ENCODE peak calls at places on chromosomes 4 and X, in five cellular contexts. One of them, this sample, is unnamed.

GRCh38 chr4:177511611-177512010 is 69.4 kb upstream of the AGA start:
- DNase-seq in CD8-positive, alpha-beta T cell: no peak
- DNase-seq in uterus: no peak
- DNase-seq in upper lobe of right lung: no peak
- DNase-seq in neural progenitor cell: no peak
- DNase-seq in this sample: no peak

GRCh38 chr4:143633833-143634232 is 66.6 kb downstream of the FREM3 start:
- DNase-seq in CD8-positive, alpha-beta T cell: no peak
- DNase-seq in uterus: no peak
- DNase-seq in upper lobe of right lung: no peak
- DNase-seq in neural progenitor cell: no peak
- DNase-seq in this sample: no peak

GRCh38 chr4:87506974-87507701 is 22.0 kb downstream of the SPARCL1 start:
- DNase-seq in CD8-positive, alpha-beta T cell: no peak
- DNase-seq in uterus: no peak
- DNase-seq in upper lobe of right lung: no peak
- DNase-seq in neural progenitor cell: no peak
- DNase-seq in this sample: no peak

GRCh38 chrX:15761564-15762191 is 23.6 kb downstream of the CA5B start:
- DNase-seq in CD8-positive, alpha-beta T cell: no peak
- DNase-seq in uterus: no peak
- DNase-seq in upper lobe of right lung: no peak
- DNase-seq in neural progenitor cell: peak
- DNase-seq in this sample: no peak

GRCh38 chrX:41407816-41408215 is 39.3 kb upstream of the NYX start:
- DNase-seq in CD8-positive, alpha-beta T cell: no peak
- DNase-seq in uterus: no peak
- DNase-seq in upper lobe of right lung: no peak
- DNase-seq in neural progenitor cell: no peak
- DNase-seq in this sample: no peak

GRCh38 chr4:151227731-151228130 is 49.2 kb upstream of the PRSS48 start:
- DNase-seq in CD8-positive, alpha-beta T cell: no peak
- DNase-seq in uterus: peak
- DNase-seq in upper lobe of right lung: no peak
- DNase-seq in neural progenitor cell: no peak
- DNase-seq in this sample: no peak

GRCh38 chrX:36961590-36961989 is 46.6 kb upstream of the FAM47C start:
- DNase-seq in CD8-positive, alpha-beta T cell: no peak
- DNase-seq in uterus: no peak
- DNase-seq in upper lobe of right lung: no peak
- DNase-seq in neural progenitor cell: peak
- DNase-seq in this sample: no peak

GRCh38 chr4:61443813-61444510 is 243.8 kb downstream of the ADGRL3 start:
- DNase-seq in CD8-positive, alpha-beta T cell: no peak
- DNase-seq in uterus: no peak
- DNase-seq in upper lobe of right lung: no peak
- DNase-seq in neural progenitor cell: no peak
- DNase-seq in this sample: no peak

GRCh38 chr4:26899991-26900390 is 39.4 kb downstream of the STIM2 start:
- DNase-seq in CD8-positive, alpha-beta T cell: no peak
- DNase-seq in uterus: no peak
- DNase-seq in upper lobe of right lung: no peak
- DNase-seq in neural progenitor cell: no peak
- DNase-seq in this sample: no peak

GRCh38 chrX:24149346-24150050 is at the start of gene ZFX:
- DNase-seq in CD8-positive, alpha-beta T cell: peak
- DNase-seq in uterus: peak
- DNase-seq in upper lobe of right lung: peak
- DNase-seq in neural progenitor cell: peak
- DNase-seq in this sample: peak

GRCh38 chrX:1673337-1673736 is 58.5 kb downstream of the ASMT start:
- DNase-seq in CD8-positive, alpha-beta T cell: no peak
- DNase-seq in uterus: no peak
- DNase-seq in upper lobe of right lung: peak
- DNase-seq in neural progenitor cell: peak
- DNase-seq in this sample: no peak

GRCh38 chr4:30837131-30837539 is 117.0 kb downstream of the PCDH7 start:
- DNase-seq in CD8-positive, alpha-beta T cell: no peak
- DNase-seq in uterus: no peak
- DNase-seq in upper lobe of right lung: no peak
- DNase-seq in neural progenitor cell: peak
- DNase-seq in this sample: no peak

GRCh38 chr4:26263165-26263564 is 57.6 kb upstream of the RBPJ start:
- DNase-seq in CD8-positive, alpha-beta T cell: no peak
- DNase-seq in uterus: no peak
- DNase-seq in upper lobe of right lung: no peak
- DNase-seq in neural progenitor cell: no peak
- DNase-seq in this sample: no peak

GRCh38 chr4:113810906-113811305 is 49.4 kb upstream of the CAMK2D start:
- DNase-seq in CD8-positive, alpha-beta T cell: no peak
- DNase-seq in uterus: no peak
- DNase-seq in upper lobe of right lung: no peak
- DNase-seq in neural progenitor cell: no peak
- DNase-seq in this sample: no peak

GRCh38 chrX:13937370-13938052 is 92.2 kb downstream of the GEMIN8 start:
- DNase-seq in CD8-positive, alpha-beta T cell: no peak
- DNase-seq in uterus: no peak
- DNase-seq in upper lobe of right lung: no peak
- DNase-seq in neural progenitor cell: peak
- DNase-seq in this sample: no peak

GRCh38 chr4:81214518-81215218 is 354 bp downstream of the PRKG2 start:
- DNase-seq in CD8-positive, alpha-beta T cell: no peak
- DNase-seq in uterus: no peak
- DNase-seq in upper lobe of right lung: peak
- DNase-seq in neural progenitor cell: peak
- DNase-seq in this sample: peak

GRCh38 chr4:157270108-157270507 is 49.6 kb downstream of the GRIA2 start:
- DNase-seq in CD8-positive, alpha-beta T cell: no peak
- DNase-seq in uterus: no peak
- DNase-seq in upper lobe of right lung: no peak
- DNase-seq in neural progenitor cell: no peak
- DNase-seq in this sample: no peak

GRCh38 chrX:119429471-119429870 is 30.3 kb downstream of the SLC25A43 start:
- DNase-seq in CD8-positive, alpha-beta T cell: no peak
- DNase-seq in uterus: no peak
- DNase-seq in upper lobe of right lung: no peak
- DNase-seq in neural progenitor cell: no peak
- DNase-seq in this sample: no peak

GRCh38 chrX:11678174-11678573 is 12.5 kb upstream of the ARHGAP6 start:
- DNase-seq in CD8-positive, alpha-beta T cell: no peak
- DNase-seq in uterus: peak
- DNase-seq in upper lobe of right lung: no peak
- DNase-seq in neural progenitor cell: no peak
- DNase-seq in this sample: no peak

GRCh38 chr4:1192091-1192492 is 19.7 kb upstream of the SPON2 start:
- DNase-seq in CD8-positive, alpha-beta T cell: no peak
- DNase-seq in uterus: peak
- DNase-seq in upper lobe of right lung: peak
- DNase-seq in neural progenitor cell: no peak
- DNase-seq in this sample: peak

GRCh38 chrX:41857670-41858069 is 65.7 kb downstream of the CASK start:
- DNase-seq in CD8-positive, alpha-beta T cell: no peak
- DNase-seq in uterus: no peak
- DNase-seq in upper lobe of right lung: no peak
- DNase-seq in neural progenitor cell: no peak
- DNase-seq in this sample: no peak

GRCh38 chrX:107449490-107450175 is at the start of gene FRMPD3:
- DNase-seq in CD8-positive, alpha-beta T cell: no peak
- DNase-seq in uterus: no peak
- DNase-seq in upper lobe of right lung: no peak
- DNase-seq in neural progenitor cell: peak
- DNase-seq in this sample: no peak

GRCh38 chrX:78659955-78660354 is 827 bp upstream of the RTL3 start:
- DNase-seq in CD8-positive, alpha-beta T cell: no peak
- DNase-seq in uterus: no peak
- DNase-seq in upper lobe of right lung: no peak
- DNase-seq in neural progenitor cell: no peak
- DNase-seq in this sample: no peak

GRCh38 chr4:104279744-104280143 is 214.9 kb downstream of the CXXC4 start:
- DNase-seq in CD8-positive, alpha-beta T cell: no peak
- DNase-seq in uterus: no peak
- DNase-seq in upper lobe of right lung: no peak
- DNase-seq in neural progenitor cell: no peak
- DNase-seq in this sample: no peak

GRCh38 chrX:148976571-148976970 is 476.2 kb downstream of the AFF2 start:
- DNase-seq in CD8-positive, alpha-beta T cell: no peak
- DNase-seq in uterus: no peak
- DNase-seq in upper lobe of right lung: no peak
- DNase-seq in neural progenitor cell: no peak
- DNase-seq in this sample: no peak

GRCh38 chr4:16150716-16151115 is 66.9 kb upstream of the PROM1 start:
- DNase-seq in CD8-positive, alpha-beta T cell: no peak
- DNase-seq in uterus: no peak
- DNase-seq in upper lobe of right lung: no peak
- DNase-seq in neural progenitor cell: no peak
- DNase-seq in this sample: no peak

GRCh38 chrX:45184211-45184610 is 16.5 kb downstream of the DIPK2B start:
- DNase-seq in CD8-positive, alpha-beta T cell: no peak
- DNase-seq in uterus: no peak
- DNase-seq in upper lobe of right lung: no peak
- DNase-seq in neural progenitor cell: no peak
- DNase-seq in this sample: no peak

GRCh38 chrX:45191820-45192409 is 8.8 kb downstream of the DIPK2B start:
- DNase-seq in CD8-positive, alpha-beta T cell: no peak
- DNase-seq in uterus: no peak
- DNase-seq in upper lobe of right lung: no peak
- DNase-seq in neural progenitor cell: no peak
- DNase-seq in this sample: no peak

GRCh38 chrX:45187731-45188130 is 12.9 kb downstream of the DIPK2B start:
- DNase-seq in CD8-positive, alpha-beta T cell: no peak
- DNase-seq in uterus: no peak
- DNase-seq in upper lobe of right lung: no peak
- DNase-seq in neural progenitor cell: no peak
- DNase-seq in this sample: no peak

GRCh38 chrX:45191383-45191782 is 9.3 kb downstream of the DIPK2B start:
- DNase-seq in CD8-positive, alpha-beta T cell: no peak
- DNase-seq in uterus: no peak
- DNase-seq in upper lobe of right lung: no peak
- DNase-seq in neural progenitor cell: no peak
- DNase-seq in this sample: no peak

GRCh38 chrX:45186643-45187026 is 14.0 kb downstream of the DIPK2B start:
- DNase-seq in CD8-positive, alpha-beta T cell: no peak
- DNase-seq in uterus: no peak
- DNase-seq in upper lobe of right lung: no peak
- DNase-seq in neural progenitor cell: no peak
- DNase-seq in this sample: no peak
- H3K4me3 ChIP-seq in CD8-positive, alpha-beta T cell: no peak
- H3K4me3 ChIP-seq in uterus: no peak
- H3K4me3 ChIP-seq in upper lobe of right lung: no peak
- H3K4me3 ChIP-seq in neural progenitor cell: no peak
- H3K4me3 ChIP-seq in this sample: peak

DNA sequence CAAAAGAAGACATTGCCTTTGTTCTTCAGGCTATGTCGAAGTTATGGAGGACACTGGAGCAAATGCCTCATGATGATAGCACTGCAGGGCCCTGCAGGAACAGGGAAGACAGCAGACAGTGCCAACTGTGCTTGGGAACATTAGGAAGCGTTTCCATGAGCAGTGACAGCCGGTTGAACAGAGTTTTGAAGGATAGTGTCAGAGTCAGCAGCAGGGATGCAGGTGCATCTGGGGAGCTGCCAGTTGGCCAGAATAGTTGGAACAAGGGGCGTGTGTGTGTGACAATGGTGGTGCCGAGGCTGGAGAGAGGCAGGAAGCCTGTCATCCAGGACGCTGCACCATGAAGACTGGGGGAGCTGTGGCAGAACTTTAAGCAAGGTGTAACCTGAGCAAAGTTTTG is 88.6 kb downstream of the SHROOM3 start:
- DNase-seq in CD8-positive, alpha-beta T cell: no peak
- DNase-seq in uterus: no peak
- DNase-seq in upper lobe of right lung: no peak
- DNase-seq in neural progenitor cell: no peak
- DNase-seq in this sample: no peak
- H3K27ac ChIP-seq in CD8-positive, alpha-beta T cell: no peak
- H3K27ac ChIP-seq in uterus: no peak
- H3K27ac ChIP-seq in upper lobe of right lung: no peak
- H3K27ac ChIP-seq in neural progenitor cell: no peak
- H3K27ac ChIP-seq in this sample: no peak

DNA sequence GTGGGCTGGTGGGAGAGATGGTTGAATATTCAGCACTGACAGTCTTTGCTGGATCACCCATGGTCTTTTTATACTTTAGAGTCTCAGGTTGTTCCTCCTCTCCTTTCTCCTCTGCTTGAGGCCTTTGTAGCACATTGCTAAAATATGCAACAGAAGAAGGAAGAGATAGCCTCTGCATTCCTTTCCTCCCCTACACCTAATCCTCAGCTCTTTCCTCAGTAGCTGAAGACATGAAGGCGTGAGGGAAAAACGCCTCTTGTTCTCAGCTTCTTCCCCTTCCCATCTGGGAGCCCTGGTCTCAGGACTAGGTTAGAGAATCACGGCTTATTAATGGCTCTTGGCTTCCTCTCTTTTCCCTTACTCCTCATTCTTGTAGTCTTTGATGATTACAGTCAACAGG is 76.8 kb downstream of the RNF150 start:
- DNase-seq in CD8-positive, alpha-beta T cell: no peak
- DNase-seq in uterus: no peak
- DNase-seq in upper lobe of right lung: no peak
- DNase-seq in neural progenitor cell: peak
- DNase-seq in this sample: no peak
- H3K4me3 ChIP-seq in CD8-positive, alpha-beta T cell: no peak
- H3K4me3 ChIP-seq in uterus: no peak
- H3K4me3 ChIP-seq in upper lobe of right lung: no peak
- H3K4me3 ChIP-seq in neural progenitor cell: no peak
- H3K4me3 ChIP-seq in this sample: no peak

GRCh38 chr4:145795535-145795934 is 115.6 kb downstream of the C4orf51 start:
- DNase-seq in CD8-positive, alpha-beta T cell: no peak
- DNase-seq in uterus: no peak
- DNase-seq in upper lobe of right lung: no peak
- DNase-seq in neural progenitor cell: no peak
- DNase-seq in this sample: no peak

GRCh38 chr4:145788765-145789164 is 108.8 kb downstream of the C4orf51 start:
- DNase-seq in CD8-positive, alpha-beta T cell: no peak
- DNase-seq in uterus: no peak
- DNase-seq in upper lobe of right lung: no peak
- DNase-seq in neural progenitor cell: no peak
- DNase-seq in this sample: no peak

GRCh38 chr4:145796338-145796737 is 116.4 kb downstream of the C4orf51 start:
- DNase-seq in CD8-positive, alpha-beta T cell: no peak
- DNase-seq in uterus: no peak
- DNase-seq in upper lobe of right lung: no peak
- DNase-seq in neural progenitor cell: no peak
- DNase-seq in this sample: no peak

GRCh38 chr4:145791988-145792387 is 112.0 kb downstream of the C4orf51 start:
- DNase-seq in CD8-positive, alpha-beta T cell: no peak
- DNase-seq in uterus: no peak
- DNase-seq in upper lobe of right lung: no peak
- DNase-seq in neural progenitor cell: no peak
- DNase-seq in this sample: no peak

DNA sequence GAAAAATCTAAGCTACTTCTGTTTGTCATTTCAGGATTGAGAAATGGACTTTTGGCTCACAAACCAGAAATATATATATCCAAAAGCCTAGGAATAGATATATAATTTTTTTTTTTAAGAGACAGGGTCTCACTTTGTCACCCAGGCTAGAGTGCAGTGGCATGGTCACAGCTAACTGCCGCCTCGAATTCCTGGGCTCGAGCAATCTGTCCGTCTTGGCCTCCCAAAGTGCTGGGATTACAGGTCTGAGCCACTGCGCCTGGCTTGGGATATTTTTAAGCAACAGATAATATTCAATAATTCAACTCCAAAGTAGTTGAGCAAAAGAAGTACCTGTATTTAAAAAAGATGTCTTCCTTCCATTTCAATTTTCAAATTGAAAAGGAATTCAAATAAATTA is 112.5 kb downstream of the C4orf51 start:
- DNase-seq in CD8-positive, alpha-beta T cell: no peak
- DNase-seq in uterus: no peak
- DNase-seq in upper lobe of right lung: no peak
- DNase-seq in neural progenitor cell: no peak
- DNase-seq in this sample: no peak
- H3K27ac ChIP-seq in CD8-positive, alpha-beta T cell: no peak
- H3K27ac ChIP-seq in uterus: no peak
- H3K27ac ChIP-seq in upper lobe of right lung: no peak
- H3K27ac ChIP-seq in neural progenitor cell: no peak
- H3K27ac ChIP-seq in this sample: no peak

This sample was measured in lower lobe of right lung.